ENCODE peak calls at places on chromosomes 6 and 20, in six cellular contexts. K, M, D, F, A and Z are unnamed samples.

GRCh38 chr20:325889-326644 is 715 bp downstream of the SOX12 start:
- DNase-seq in K (peak; percentile 66), M (peak; percentile 61), D (peak; percentile 37), F (peak; percentile 84), A (peak; percentile 60), Z (no peak)

GRCh38 chr6:163319609-163320366 is 94.7 kb upstream of the QKI start:
- DNase-seq in K (no peak), M (no peak), D (no peak), F (no peak), A (no peak), Z (no peak)

GRCh38 chr20:57619053-57619831 is 984 bp downstream of the ZBP1 start:
- DNase-seq in K (no peak), M (no peak), D (peak; percentile 38), F (no peak), A (no peak), Z (no peak)

GRCh38 chr20:62534526-62535221 is 58.9 kb upstream of the GATA5 start:
- DNase-seq in K (no peak), M (no peak), D (no peak), F (no peak), A (no peak), Z (no peak)

GRCh38 chr20:51525241-51526104 is 17.0 kb downstream of the NFATC2 start:
- DNase-seq in K (no peak), M (no peak), D (no peak), F (no peak), A (no peak), Z (no peak)

GRCh38 chr6:42361036-42361435 is 90.7 kb downstream of the TRERF1 start:
- DNase-seq in K (no peak), M (no peak), D (no peak), F (no peak), A (no peak), Z (no peak)

GRCh38 chr20:39849664-39850063 is 839.4 kb downstream of the MAFB start:
- DNase-seq in K (peak; percentile 91), M (peak; percentile 64), D (peak; percentile 60), F (peak; percentile 99), A (peak; percentile 95), Z (peak; percentile 81)

GRCh38 chr6:142395266-142395665 is 93.5 kb downstream of the ADGRG6 start:
- DNase-seq in K (no peak), M (no peak), D (no peak), F (no peak), A (no peak), Z (no peak)

GRCh38 chr20:62618622-62619529 is 23.4 kb upstream of the SLCO4A1 start:
- DNase-seq in K (no peak), M (no peak), D (no peak), F (no peak), A (no peak), Z (no peak)

GRCh38 chr6:55108469-55109130 is 65.7 kb upstream of the HCRTR2 start:
- DNase-seq in K (no peak), M (no peak), D (no peak), F (no peak), A (no peak), Z (no peak)

GRCh38 chr6:109073344-109074235 is 21.1 kb downstream of the SESN1 start:
- DNase-seq in K (peak; percentile 86), M (peak; percentile 60), D (no peak), F (peak; percentile 77), A (peak; percentile 76), Z (peak; percentile 72)

GRCh38 chr6:141195251-141195832 is 937.4 kb upstream of the GJE1 start:
- DNase-seq in K (no peak), M (no peak), D (no peak), F (no peak), A (no peak), Z (no peak)

GRCh38 chr6:110048221-110048875 is 70.2 kb downstream of the GPR6 start:
- DNase-seq in K (no peak), M (no peak), D (no peak), F (peak; percentile 52), A (peak; percentile 9), Z (no peak)

GRCh38 chr6:25961619-25962367 is 809 bp upstream of the TRIM38 start:
- DNase-seq in K (no peak), M (no peak), D (no peak), F (peak; percentile 9), A (no peak), Z (no peak)

GRCh38 chr6:77415706-77416105 is 47.6 kb downstream of the HTR1B start:
- DNase-seq in K (no peak), M (no peak), D (no peak), F (no peak), A (no peak), Z (no peak)

GRCh38 chr20:57109151-57109953 is 157.1 kb downstream of the BMP7 start:
- DNase-seq in K (no peak), M (no peak), D (no peak), F (no peak), A (no peak), Z (no peak)

GRCh38 chr6:169969372-169970099 is 218.1 kb downstream of the ERMARD start:
- DNase-seq in K (no peak), M (no peak), D (peak; percentile 10), F (no peak), A (no peak), Z (no peak)

GRCh38 chr6:154703094-154703493 is 30.1 kb upstream of the SCAF8 start:
- DNase-seq in K (no peak), M (no peak), D (no peak), F (no peak), A (no peak), Z (no peak)

GRCh38 chr20:43953919-43954617 is 39.4 kb downstream of the TOX2 start:
- DNase-seq in K (no peak), M (no peak), D (no peak), F (peak; percentile 47), A (no peak), Z (no peak)

GRCh38 chr20:36368400-36368799 is 62.3 kb downstream of the DLGAP4 start:
- DNase-seq in K (no peak), M (no peak), D (no peak), F (no peak), A (no peak), Z (no peak)

DNA sequence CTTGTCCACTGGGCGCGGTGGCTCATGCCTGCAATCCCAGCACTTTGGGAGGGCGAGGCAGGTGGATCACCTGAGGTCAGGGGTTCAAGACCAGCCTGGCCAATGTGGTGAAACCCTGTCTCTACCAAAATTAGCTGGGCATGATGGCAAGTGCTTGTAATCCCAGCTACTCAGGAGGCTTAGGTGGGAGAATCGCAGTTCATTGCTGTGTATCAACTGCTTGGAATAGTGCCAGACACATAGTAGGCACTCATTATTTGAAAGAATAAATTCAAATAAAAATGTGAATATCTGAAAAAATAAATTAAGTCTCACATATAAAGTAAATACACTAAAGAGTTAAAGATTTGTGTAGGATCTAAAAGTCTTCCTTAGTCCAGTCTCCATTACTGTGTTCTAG is 1.9 kb downstream of the PAK1IP1 start:
- DNase-seq in K (no peak), M (no peak), D (no peak), F (no peak), A (no peak), Z (no peak)
- H3K4me3 ChIP-seq in K (no peak overlapping the region), M (no peak overlapping the region), D (no peak overlapping the region), F (no peak overlapping the region), A (no peak overlapping the region), Z (no peak overlapping the region)

DNA sequence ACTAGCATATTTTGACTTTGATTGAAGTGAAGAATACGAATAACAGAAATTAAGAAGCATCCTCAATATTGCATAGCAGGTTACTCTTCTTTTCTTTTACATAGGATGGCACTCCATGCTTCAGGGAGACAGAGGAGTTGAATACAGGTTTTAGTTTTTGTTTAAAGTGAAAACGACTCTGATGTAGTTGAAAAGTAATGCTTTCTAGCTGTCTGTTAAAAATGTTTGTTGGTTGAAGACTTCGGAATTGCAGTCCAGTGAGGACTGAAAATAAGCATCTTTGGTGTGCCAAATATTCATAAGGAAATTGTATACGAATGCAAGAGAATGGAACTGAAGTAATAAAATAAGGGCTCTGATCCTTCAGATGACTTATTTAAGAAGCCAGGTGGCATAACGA is 618 bp upstream of the SLC16A10 start:
- DNase-seq in K (no peak), M (no peak), D (no peak), F (no peak), A (no peak), Z (no peak)
- H3K4me3 ChIP-seq in K (peak overlapping the region; percentile 46), M (peak overlapping the region; percentile 78), D (peak overlapping the region; percentile 80), F (peak overlapping the region; percentile 64), A (no peak overlapping the region), Z (peak overlapping the region; percentile 48)

DNA sequence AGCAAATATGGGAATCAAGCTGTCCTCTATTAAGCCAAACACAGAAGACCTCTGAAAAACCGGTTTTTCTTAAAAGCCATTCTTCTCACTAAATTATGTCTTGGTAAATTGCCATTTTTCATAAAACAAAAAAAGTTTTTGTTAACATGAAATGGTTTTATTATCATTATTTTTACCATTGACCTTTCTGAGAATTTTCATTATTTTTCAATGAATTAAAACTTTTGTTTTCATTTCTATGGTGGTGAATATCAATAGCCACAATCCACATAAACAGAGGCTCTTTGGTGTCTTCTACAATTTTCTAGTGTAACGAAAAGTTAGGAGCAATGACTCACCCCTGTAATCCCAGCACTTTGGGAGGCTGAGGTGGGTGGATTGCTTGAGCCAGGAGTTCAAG is 2.1 kb downstream of the SF3B5 start:
- DNase-seq in K (no peak), M (no peak), D (no peak), F (no peak), A (no peak), Z (no peak)
- H3K4me3 ChIP-seq in K (peak overlapping the region; percentile 93), M (no peak overlapping the region), D (no peak overlapping the region), F (peak overlapping the region; percentile 95), A (no peak overlapping the region), Z (no peak overlapping the region)

GRCh38 chr20:9388160-9388825 is 126.1 kb upstream of the LAMP5 start:
- DNase-seq in K (no peak), M (no peak), D (no peak), F (no peak), A (no peak), Z (no peak)

GRCh38 chr20:9389321-9389720 is 125.1 kb upstream of the LAMP5 start:
- DNase-seq in K (no peak), M (no peak), D (no peak), F (no peak), A (no peak), Z (no peak)

GRCh38 chr20:9392892-9393857 is 121.2 kb upstream of the LAMP5 start:
- DNase-seq in K (peak; percentile 81), M (peak; percentile 70), D (peak; percentile 34), F (peak; percentile 83), A (peak; percentile 64), Z (peak; percentile 55)

GRCh38 chr20:9390441-9390840 is 123.9 kb upstream of the LAMP5 start:
- DNase-seq in K (peak; percentile 63), M (no peak), D (no peak), F (no peak), A (no peak), Z (no peak)

GRCh38 chr20:9388826-9389187 is 125.6 kb upstream of the LAMP5 start:
- DNase-seq in K (no peak), M (no peak), D (no peak), F (no peak), A (no peak), Z (no peak)
- H3K4me3 ChIP-seq in K (no peak overlapping the region), M (no peak overlapping the region), D (no peak overlapping the region), F (no peak overlapping the region), A (no peak overlapping the region), Z (no peak overlapping the region)

DNA sequence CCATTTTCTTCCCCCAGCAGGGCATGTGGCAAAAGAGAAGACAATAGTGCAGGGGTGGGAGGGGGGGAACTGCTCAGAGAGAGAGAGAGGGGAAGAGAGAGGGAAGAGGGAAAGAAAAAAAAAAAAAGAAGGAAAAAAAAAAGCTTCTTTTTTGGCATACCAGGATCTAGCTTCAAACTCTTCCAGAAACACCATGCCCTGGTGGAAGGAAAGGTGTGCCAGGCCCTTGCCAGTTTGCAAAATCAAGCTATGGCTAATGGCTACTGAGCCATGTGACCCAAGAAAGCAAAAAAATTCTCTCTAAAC is 326 bp downstream of the ZMYND8 start:
- DNase-seq in K (no peak), M (no peak), D (no peak), F (no peak), A (no peak), Z (no peak)
- H3K4me3 ChIP-seq in K (peak overlapping the region; percentile 59), M (peak overlapping the region; percentile 68), D (peak overlapping the region; percentile 52), F (peak overlapping the region; percentile 36), A (peak overlapping the region; percentile 40), Z (peak overlapping the region; percentile 17)